ENCODE peak calls at places on chromosomes 3 and 15, in seven cellular contexts. P, W, F, X, B, I and C are unnamed samples.

GRCh38 chr15:84949845-84950569 is 31.6 kb upstream of the PDE8A start:
- DNase-seq in P (no peak), W (no peak), F (no peak), X (no peak), B (no peak), I (no peak), C (no peak)

GRCh38 chr3:5758699-5759098 is 571.2 kb downstream of the EDEM1 start:
- DNase-seq in P (no peak), W (no peak), F (no peak), X (no peak), B (no peak), I (no peak), C (no peak)

GRCh38 chr3:13026534-13026933 is 46.7 kb downstream of the IQSEC1 start:
- DNase-seq in P (no peak), W (no peak), F (no peak), X (no peak), B (no peak), I (no peak), C (no peak)

GRCh38 chr3:71838406-71838805 is 53.5 kb upstream of the PROK2 start:
- DNase-seq in P (no peak), W (no peak), F (no peak), X (no peak), B (no peak), I (no peak), C (no peak)

GRCh38 chr3:195352895-195353488 is 82.0 kb upstream of the XXYLT1 start:
- DNase-seq in P (peak; percentile 53), W (no peak), F (peak; percentile 21), X (peak; percentile 59), B (no peak), I (no peak), C (no peak)

GRCh38 chr15:84911879-84912660 is 27.6 kb downstream of the SLC28A1 start:
- DNase-seq in P (peak; percentile 87), W (peak; percentile 94), F (peak; percentile 70), X (peak; percentile 98), B (peak; percentile 83), I (peak; percentile 96), C (peak; percentile 74)

GRCh38 chr15:38414351-38414750 is 39.6 kb upstream of the FAM98B start:
- DNase-seq in P (peak; percentile 46), W (peak; percentile 66), F (peak; percentile 52), X (peak; percentile 75), B (peak; percentile 48), I (peak; percentile 67), C (peak; percentile 21)

GRCh38 chr15:72585659-72586058 is 68.8 kb upstream of the GOLGA6B start:
- DNase-seq in P (no peak), W (no peak), F (no peak), X (peak; percentile 22), B (no peak), I (no peak), C (no peak)

GRCh38 chr3:141746962-141747361 is 8.9 kb downstream of the RNF7 start:
- DNase-seq in P (no peak), W (no peak), F (no peak), X (no peak), B (no peak), I (no peak), C (no peak)

GRCh38 chr3:52028572-52028971 is 27.8 kb downstream of the DUSP7 start:
- DNase-seq in P (no peak), W (peak; percentile 67), F (no peak), X (no peak), B (no peak), I (no peak), C (no peak)

GRCh38 chr15:53472883-53473282 is 286.6 kb downstream of the WDR72 start:
- DNase-seq in P (no peak), W (no peak), F (no peak), X (no peak), B (no peak), I (no peak), C (no peak)

GRCh38 chr15:58377193-58377592 is 54.6 kb upstream of the LIPC start:
- DNase-seq in P (no peak), W (no peak), F (no peak), X (no peak), B (no peak), I (no peak), C (no peak)

GRCh38 chr3:16467368-16467767 is 46.1 kb downstream of the RFTN1 start:
- DNase-seq in P (no peak), W (no peak), F (no peak), X (no peak), B (no peak), I (no peak), C (no peak)

GRCh38 chr3:15032650-15033049 is 32.5 kb downstream of the MRPS25 start:
- DNase-seq in P (no peak), W (no peak), F (no peak), X (no peak), B (no peak), I (no peak), C (no peak)

GRCh38 chr3:180265551-180265950 is 228.8 kb upstream of the PEX5L start:
- DNase-seq in P (peak; percentile 45), W (no peak), F (no peak), X (no peak), B (no peak), I (no peak), C (no peak)

GRCh38 chr3:33883538-33884203 is 85.2 kb downstream of the PDCD6IP start:
- DNase-seq in P (no peak), W (peak; percentile 24), F (peak; percentile 24), X (peak; percentile 49), B (no peak), I (no peak), C (no peak)

GRCh38 chr3:127408684-127409420 is 121.0 kb upstream of the PRR20G start:
- DNase-seq in P (no peak), W (peak; percentile 1), F (no peak), X (no peak), B (peak; percentile 22), I (no peak), C (no peak)

GRCh38 chr3:54663558-54664114 is 264.2 kb downstream of the LRTM1 start:
- DNase-seq in P (no peak), W (no peak), F (no peak), X (no peak), B (no peak), I (no peak), C (no peak)

GRCh38 chr15:83358972-83359564 is 74.6 kb upstream of the BNC1 start:
- DNase-seq in P (no peak), W (no peak), F (no peak), X (no peak), B (no peak), I (no peak), C (no peak)

GRCh38 chr3:49016414-49017228 is 1.8 kb downstream of the DALRD3 start:
- DNase-seq in P (no peak), W (no peak), F (no peak), X (no peak), B (no peak), I (no peak), C (no peak)

GRCh38 chr3:25592510-25592968 is 72.2 kb downstream of the TOP2B start:
- DNase-seq in P (no peak), W (peak; percentile 34), F (no peak), X (peak; percentile 90), B (no peak), I (peak; percentile 71), C (no peak)

GRCh38 chr3:111965484-111965883 is 13.3 kb upstream of the ABHD10 start:
- DNase-seq in P (no peak), W (no peak), F (no peak), X (no peak), B (no peak), I (no peak), C (no peak)

GRCh38 chr3:111967651-111968274 is 11.1 kb upstream of the ABHD10 start:
- DNase-seq in P (peak; percentile 59), W (peak; percentile 85), F (peak; percentile 79), X (peak; percentile 84), B (peak; percentile 87), I (peak; percentile 91), C (peak; percentile 85)

GRCh38 chr3:111968319-111969059 is 10.3 kb upstream of the ABHD10 start:
- DNase-seq in P (no peak), W (no peak), F (no peak), X (no peak), B (no peak), I (no peak), C (no peak)

GRCh38 chr3:111963424-111963823 is 15.4 kb upstream of the ABHD10 start:
- DNase-seq in P (no peak), W (no peak), F (no peak), X (peak; percentile 56), B (no peak), I (no peak), C (no peak)

DNA sequence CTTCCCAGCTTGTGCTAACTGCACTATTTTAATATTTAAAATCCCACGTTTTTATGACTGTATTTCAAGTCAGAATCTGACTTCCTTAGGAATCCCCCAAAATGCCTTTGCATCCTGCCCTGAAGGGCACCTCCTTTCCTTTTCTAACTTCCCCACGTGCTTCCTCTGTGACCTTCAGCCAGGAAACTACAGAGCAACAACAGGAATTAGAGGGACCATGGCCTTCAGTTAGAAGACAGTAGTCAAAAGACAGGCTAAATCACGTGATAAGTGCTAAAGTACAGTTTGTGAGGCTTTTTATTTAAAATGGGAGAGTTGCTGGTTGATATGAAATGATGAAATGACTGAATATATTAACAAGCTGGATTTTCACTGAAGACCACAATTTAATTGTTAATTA is 11.8 kb upstream of the ABHD10 start:
- DNase-seq in P (no peak), W (no peak), F (no peak), X (no peak), B (no peak), I (no peak), C (no peak)
- H3K4me3 ChIP-seq in P (no peak overlapping the region), W (no peak overlapping the region), F (no peak overlapping the region), X (no peak overlapping the region), B (no peak overlapping the region), I (no peak overlapping the region), C (no peak overlapping the region)

GRCh38 chr3:64214002-64214696 is 11.1 kb downstream of the PRICKLE2 start:
- DNase-seq in P (no peak), W (peak; percentile 83), F (peak; percentile 76), X (peak; percentile 51), B (peak; percentile 59), I (peak; percentile 52), C (peak; percentile 33)
- H3K4me3 ChIP-seq in P (peak overlapping the region; percentile 54), W (peak overlapping the region; percentile 27), F (peak overlapping the region; percentile 36), X (peak overlapping the region; percentile 30), B (peak overlapping the region; percentile 22), I (peak overlapping the region; percentile 43), C (no peak overlapping the region)

DNA sequence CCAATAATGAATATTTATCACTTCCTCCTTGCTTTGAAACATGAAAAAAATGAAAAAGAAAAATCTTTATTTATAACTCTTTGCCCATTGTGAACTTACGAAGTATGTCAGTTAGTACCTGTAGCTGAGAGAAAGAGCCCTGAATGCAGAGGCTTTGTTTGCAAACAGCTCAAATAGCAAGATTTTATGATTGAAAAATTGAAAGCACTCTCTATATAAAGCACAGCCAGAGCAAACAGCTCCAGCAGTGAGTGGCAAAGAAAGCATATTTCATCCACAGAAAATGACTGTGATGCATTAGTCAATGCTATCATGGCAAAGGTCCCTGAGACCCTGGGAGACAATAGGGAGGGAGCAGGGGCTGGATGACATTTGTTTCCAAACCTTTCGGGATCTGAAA is 576.0 kb downstream of the OTOL1 start:
- DNase-seq in P (no peak), W (no peak), F (no peak), X (no peak), B (no peak), I (no peak), C (no peak)
- H3K4me3 ChIP-seq in P (no peak overlapping the region), W (no peak overlapping the region), F (no peak overlapping the region), X (no peak overlapping the region), B (no peak overlapping the region), I (no peak overlapping the region), C (no peak overlapping the region)

DNA sequence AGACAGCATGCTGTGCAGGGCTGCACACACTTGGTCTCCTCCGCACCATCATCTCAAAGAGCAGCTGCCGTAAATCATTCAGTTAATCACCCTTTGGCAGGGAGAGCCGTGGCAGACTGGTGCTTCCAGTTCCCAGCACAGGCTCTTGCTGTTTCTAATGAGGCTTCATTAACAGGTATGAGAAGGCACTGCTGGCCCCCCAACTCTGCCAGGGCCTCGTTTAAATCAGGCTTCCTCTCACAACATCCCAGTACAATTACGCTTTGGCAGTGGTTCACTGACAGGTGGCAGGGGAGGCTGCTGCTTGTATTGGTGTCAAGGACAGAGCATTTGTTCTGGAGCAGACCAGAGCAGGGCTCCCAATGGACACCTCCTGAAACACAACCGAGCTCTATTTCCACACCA is 77.1 kb downstream of the BFSP2 start:
- DNase-seq in P (no peak), W (no peak), F (no peak), X (no peak), B (no peak), I (no peak), C (no peak)
- H3K4me3 ChIP-seq in P (no peak overlapping the region), W (no peak overlapping the region), F (no peak overlapping the region), X (no peak overlapping the region), B (no peak overlapping the region), I (no peak overlapping the region), C (no peak overlapping the region)